ENCODE peak calls at places on chromosomes 4 and X, in four cellular contexts. L is A673, H is heart left ventricle, D is cardiac fibroblast. N is an unnamed sample.

GRCh38 chrX:1172496-1172895 is 40.0 kb downstream of the CRLF2 start:
- DNase-seq in L (no peak), D (no peak), H (no peak), N (no peak)

GRCh38 chr4:149264093-149264733 is 551.4 kb downstream of the IQCM start:
- DNase-seq in L (peak), H (peak), D (peak), N (peak)

GRCh38 chrX:64975989-64976672 is at the start of gene ZC4H2:
- DNase-seq in H (peak), L (no peak), D (peak), N (peak)

GRCh38 chr4:683982-684571 is 4.9 kb downstream of the SLC49A3 start:
- DNase-seq in L (peak), H (peak), D (peak), N (peak)

GRCh38 chr4:78809928-78810835 is 34.0 kb downstream of the BMP2K start:
- DNase-seq in L (no peak), H (no peak), D (no peak), N (peak)

GRCh38 chrX:8304668-8305067 is 133.6 kb upstream of the VCX2 start:
- DNase-seq in D (no peak), H (no peak), L (no peak), N (peak)

GRCh38 chr4:112898357-112899141 is 150.9 kb upstream of the ANK2 start:
- DNase-seq in D (peak), H (no peak), L (no peak), N (no peak)

GRCh38 chr4:183541081-183542045 is 36.5 kb downstream of the ING2 start:
- DNase-seq in L (no peak), H (no peak), D (no peak), N (peak)

GRCh38 chr4:99205104-99205979 is 13.7 kb downstream of the ADH6 start:
- DNase-seq in H (no peak), D (peak), L (peak), N (peak)

GRCh38 chrX:37785569-37785968 is 5.7 kb downstream of the CYBB start:
- DNase-seq in D (peak), H (no peak), L (no peak), N (peak)

GRCh38 chr4:69640289-69640688 is 847 bp upstream of the UGT2A2 start:
- DNase-seq in H (no peak), L (no peak), D (peak), N (no peak)

GRCh38 chrX:17359500-17359899 is 15.5 kb upstream of the NHS start:
- DNase-seq in D (peak), H (no peak), L (peak), N (peak)

GRCh38 chrX:103782640-103783039 is 6.0 kb downstream of the PLP1 start:
- DNase-seq in D (no peak), L (no peak), H (no peak), N (no peak)

GRCh38 chrX:39336709-39337294 is 535.5 kb downstream of the MID1IP1 start:
- DNase-seq in H (no peak), D (no peak), L (peak), N (no peak)

GRCh38 chrX:107826286-107827136 is 845 bp downstream of the MID2 start:
- DNase-seq in D (peak), H (peak), L (peak), N (peak)

GRCh38 chr4:76003015-76003414 is 4.3 kb downstream of the CXCL9 start:
- DNase-seq in D (no peak), H (peak), L (no peak), N (peak)

GRCh38 chr4:7333024-7333780 is 101.5 kb downstream of the PSAPL1 start:
- DNase-seq in D (no peak), L (no peak), H (peak), N (no peak)

GRCh38 chr4:152535236-152535902 is 523 bp downstream of the FBXW7 start:
- DNase-seq in H (peak), L (no peak), D (no peak), N (no peak)

GRCh38 chr4:4492161-4492847 is 49.5 kb downstream of the STX18 start:
- DNase-seq in H (no peak), L (peak), D (peak), N (peak)

GRCh38 chr4:94416981-94417380 is 34.8 kb upstream of the PDLIM5 start:
- DNase-seq in L (no peak), D (no peak), H (no peak), N (no peak)

GRCh38 chr4:94416335-94416734 is 35.4 kb upstream of the PDLIM5 start:
- DNase-seq in D (no peak), L (no peak), H (no peak), N (no peak)

GRCh38 chr4:94419549-94419948 is 32.2 kb upstream of the PDLIM5 start:
- DNase-seq in L (no peak), D (no peak), H (no peak), N (no peak)

GRCh38 chr4:94419956-94420355 is 31.8 kb upstream of the PDLIM5 start:
- DNase-seq in D (peak), H (no peak), L (peak), N (peak)

DNA sequence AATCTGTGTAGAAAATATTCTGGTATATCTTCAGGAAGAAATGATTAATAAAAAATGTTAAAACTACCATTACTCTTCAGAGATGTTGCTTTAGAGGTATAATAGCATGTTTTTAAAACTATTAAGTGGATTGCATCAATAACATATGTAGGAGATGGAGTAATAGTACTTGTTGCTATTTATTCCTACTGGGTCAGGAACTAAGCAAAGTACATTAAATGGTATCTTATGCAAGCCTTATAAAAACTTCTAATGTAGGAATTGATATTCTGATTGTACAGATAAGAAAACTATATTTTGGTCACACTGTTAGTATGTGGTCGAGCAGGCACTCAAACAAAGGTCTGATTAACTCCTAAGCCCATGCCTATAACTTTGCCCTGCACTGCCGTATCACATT is 31.4 kb upstream of the PDLIM5 start:
- DNase-seq in L (no peak), H (no peak), D (peak), N (peak)
- TF ChIP-seq CTCF in L (no peak), H (no peak), D (no peak), N (no peak)

DNA sequence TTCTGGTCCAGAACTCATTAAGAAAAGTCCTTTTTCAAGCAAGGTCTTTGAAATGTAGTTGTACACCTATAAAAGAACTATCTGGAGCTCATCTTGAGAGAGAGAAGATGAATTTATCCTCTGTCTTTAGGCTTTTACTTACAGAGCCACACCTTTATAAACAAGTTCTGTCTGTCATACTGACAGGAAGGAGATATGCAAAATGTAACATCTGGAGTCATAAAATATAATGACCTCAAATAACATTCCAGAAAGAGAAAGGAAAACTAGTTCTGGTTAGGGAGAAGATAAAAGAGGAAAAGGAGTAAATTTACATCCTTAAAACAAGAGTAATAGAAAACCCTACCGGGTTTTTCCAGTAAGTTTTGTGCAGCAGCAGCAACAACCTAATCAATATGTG is 1.3 kb downstream of the INPP4B start:
- DNase-seq in L (no peak), D (no peak), H (no peak), N (no peak)
- H3K4me3 ChIP-seq in L (no peak), D (no peak), H (peak), N (no peak)

GRCh38 chr4:33161202-33161601 is 2441.0 kb downstream of the PCDH7 start:
- DNase-seq in L (no peak), H (no peak), D (no peak), N (no peak)

GRCh38 chr4:33162122-33162521 is 2442.0 kb downstream of the PCDH7 start:
- DNase-seq in H (no peak), D (no peak), L (no peak), N (peak)

DNA sequence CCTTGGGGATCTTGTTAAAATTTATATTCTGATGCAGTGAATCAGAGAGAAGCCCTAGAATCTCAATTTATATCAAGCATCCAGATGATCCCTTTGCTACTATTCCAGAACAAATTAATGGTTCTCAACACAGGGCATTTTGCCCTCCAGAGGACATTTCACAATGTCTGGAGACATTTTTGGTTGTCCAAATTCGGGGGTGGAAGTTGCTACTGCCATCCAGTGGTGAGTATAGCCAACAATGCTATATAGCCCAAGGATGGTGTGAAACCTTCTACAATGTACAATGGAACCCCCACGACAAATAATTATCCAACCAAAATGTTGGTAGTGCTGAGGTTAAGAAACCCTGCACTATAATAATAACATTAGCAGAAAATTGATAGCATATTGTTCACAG is 2440.0 kb downstream of the PCDH7 start:
- DNase-seq in L (peak), D (peak), H (no peak), N (peak)
- TF ChIP-seq CTCF in L (peak), D (peak), H (no peak), N (peak)

GRCh38 chrX:133413218-133413925 is 1.9 kb downstream of the GPC4 start:
- DNase-seq in D (no peak), L (no peak), H (no peak), N (no peak)
- H3K4me3 ChIP-seq in D (no peak), L (peak), H (peak), N (peak)

GRCh38 chrX:19342331-19342906 is 1.3 kb upstream of the PDHA1 start:
- DNase-seq in L (peak), D (peak), H (no peak), N (no peak)
- TF ChIP-seq CTCF in L (no peak), D (no peak), H (no peak), N (no peak)

GRCh38 chrX:101080326-101080725 is 1.6 kb downstream of the TMEM35A start:
- DNase-seq in H (no peak), D (no peak), L (no peak), N (no peak)
- H3K4me3 ChIP-seq in H (no peak), D (no peak), L (no peak), N (no peak)